ENCODE peak calls at places on chromosome 11, in ten cellular contexts. One of them, this sample, is unnamed.

GRCh38 chr11:120131941-120132644 is 5.8 kb downstream of the TRIM29 start:
- DNase-seq in Peyer's patch: peak
- DNase-seq in KBM-7: no peak
- DNase-seq in foreskin fibroblast: no peak
- DNase-seq in HTR-8/SVneo: no peak
- DNase-seq in stimulated activated CD8-positive, alpha-beta memory T cell treated with anti-CD3 and anti-CD28 coated beads, Interleukin-15, amount 100 ng/mL, for 4 hours: no peak
- DNase-seq in stimulated activated CD4-positive, alpha-beta T cell treated with anti-CD3 and anti-CD28 coated beads, TNF-alpha, amount 100 ng/mL, for 4 hours: no peak
- DNase-seq in AG08395: no peak
- DNase-seq in MV-4-11: no peak
- DNase-seq in brain microvascular endothelial cell: no peak
- DNase-seq in this sample: no peak

GRCh38 chr11:8309862-8310261 is 46.2 kb upstream of the LMO1 start:
- DNase-seq in Peyer's patch: no peak
- DNase-seq in stimulated activated CD8-positive, alpha-beta memory T cell treated with anti-CD3 and anti-CD28 coated beads, Interleukin-15, amount 100 ng/mL, for 4 hours: no peak
- DNase-seq in AG08395: no peak
- DNase-seq in foreskin fibroblast: no peak
- DNase-seq in stimulated activated CD4-positive, alpha-beta T cell treated with anti-CD3 and anti-CD28 coated beads, TNF-alpha, amount 100 ng/mL, for 4 hours: no peak
- DNase-seq in HTR-8/SVneo: no peak
- DNase-seq in brain microvascular endothelial cell: no peak
- DNase-seq in MV-4-11: no peak
- DNase-seq in KBM-7: no peak
- DNase-seq in this sample: no peak

GRCh38 chr11:86222081-86222480 is 22.5 kb upstream of the EED start:
- DNase-seq in KBM-7: no peak
- DNase-seq in HTR-8/SVneo: no peak
- DNase-seq in stimulated activated CD8-positive, alpha-beta memory T cell treated with anti-CD3 and anti-CD28 coated beads, Interleukin-15, amount 100 ng/mL, for 4 hours: no peak
- DNase-seq in stimulated activated CD4-positive, alpha-beta T cell treated with anti-CD3 and anti-CD28 coated beads, TNF-alpha, amount 100 ng/mL, for 4 hours: no peak
- DNase-seq in Peyer's patch: no peak
- DNase-seq in brain microvascular endothelial cell: no peak
- DNase-seq in AG08395: no peak
- DNase-seq in foreskin fibroblast: no peak
- DNase-seq in MV-4-11: no peak
- DNase-seq in this sample: no peak

GRCh38 chr11:94457118-94458029 is 36.3 kb downstream of the MRE11 start:
- DNase-seq in AG08395: no peak
- DNase-seq in stimulated activated CD4-positive, alpha-beta T cell treated with anti-CD3 and anti-CD28 coated beads, TNF-alpha, amount 100 ng/mL, for 4 hours: no peak
- DNase-seq in stimulated activated CD8-positive, alpha-beta memory T cell treated with anti-CD3 and anti-CD28 coated beads, Interleukin-15, amount 100 ng/mL, for 4 hours: no peak
- DNase-seq in HTR-8/SVneo: no peak
- DNase-seq in Peyer's patch: no peak
- DNase-seq in brain microvascular endothelial cell: peak
- DNase-seq in foreskin fibroblast: no peak
- DNase-seq in KBM-7: no peak
- DNase-seq in MV-4-11: peak
- DNase-seq in this sample: no peak

GRCh38 chr11:121841487-121842167 is 274.4 kb downstream of the BLID start:
- DNase-seq in HTR-8/SVneo: peak
- DNase-seq in AG08395: peak
- DNase-seq in stimulated activated CD4-positive, alpha-beta T cell treated with anti-CD3 and anti-CD28 coated beads, TNF-alpha, amount 100 ng/mL, for 4 hours: no peak
- DNase-seq in foreskin fibroblast: peak
- DNase-seq in stimulated activated CD8-positive, alpha-beta memory T cell treated with anti-CD3 and anti-CD28 coated beads, Interleukin-15, amount 100 ng/mL, for 4 hours: no peak
- DNase-seq in KBM-7: no peak
- DNase-seq in Peyer's patch: no peak
- DNase-seq in brain microvascular endothelial cell: peak
- DNase-seq in MV-4-11: no peak
- DNase-seq in this sample: peak

GRCh38 chr11:46112961-46113617 is 8.2 kb downstream of the PHF21A start:
- DNase-seq in HTR-8/SVneo: peak
- DNase-seq in KBM-7: peak
- DNase-seq in MV-4-11: peak
- DNase-seq in brain microvascular endothelial cell: peak
- DNase-seq in AG08395: peak
- DNase-seq in stimulated activated CD8-positive, alpha-beta memory T cell treated with anti-CD3 and anti-CD28 coated beads, Interleukin-15, amount 100 ng/mL, for 4 hours: no peak
- DNase-seq in foreskin fibroblast: peak
- DNase-seq in Peyer's patch: no peak
- DNase-seq in stimulated activated CD4-positive, alpha-beta T cell treated with anti-CD3 and anti-CD28 coated beads, TNF-alpha, amount 100 ng/mL, for 4 hours: peak
- DNase-seq in this sample: peak

GRCh38 chr11:121723261-121723741 is 270.5 kb upstream of the SORL1-AS1 start:
- DNase-seq in Peyer's patch: no peak
- DNase-seq in stimulated activated CD8-positive, alpha-beta memory T cell treated with anti-CD3 and anti-CD28 coated beads, Interleukin-15, amount 100 ng/mL, for 4 hours: no peak
- DNase-seq in brain microvascular endothelial cell: peak
- DNase-seq in HTR-8/SVneo: no peak
- DNase-seq in KBM-7: no peak
- DNase-seq in stimulated activated CD4-positive, alpha-beta T cell treated with anti-CD3 and anti-CD28 coated beads, TNF-alpha, amount 100 ng/mL, for 4 hours: no peak
- DNase-seq in MV-4-11: no peak
- DNase-seq in foreskin fibroblast: peak
- DNase-seq in AG08395: no peak
- DNase-seq in this sample: no peak

GRCh38 chr11:117887431-117888139 is 11.1 kb upstream of the FXYD6 start:
- DNase-seq in KBM-7: no peak
- DNase-seq in stimulated activated CD4-positive, alpha-beta T cell treated with anti-CD3 and anti-CD28 coated beads, TNF-alpha, amount 100 ng/mL, for 4 hours: no peak
- DNase-seq in Peyer's patch: peak
- DNase-seq in stimulated activated CD8-positive, alpha-beta memory T cell treated with anti-CD3 and anti-CD28 coated beads, Interleukin-15, amount 100 ng/mL, for 4 hours: no peak
- DNase-seq in brain microvascular endothelial cell: no peak
- DNase-seq in foreskin fibroblast: no peak
- DNase-seq in HTR-8/SVneo: no peak
- DNase-seq in AG08395: no peak
- DNase-seq in MV-4-11: no peak
- DNase-seq in this sample: no peak

GRCh38 chr11:70282012-70282411 is 11.5 kb downstream of the PPFIA1 start:
- DNase-seq in foreskin fibroblast: no peak
- DNase-seq in KBM-7: no peak
- DNase-seq in Peyer's patch: peak
- DNase-seq in AG08395: no peak
- DNase-seq in MV-4-11: no peak
- DNase-seq in stimulated activated CD8-positive, alpha-beta memory T cell treated with anti-CD3 and anti-CD28 coated beads, Interleukin-15, amount 100 ng/mL, for 4 hours: no peak
- DNase-seq in stimulated activated CD4-positive, alpha-beta T cell treated with anti-CD3 and anti-CD28 coated beads, TNF-alpha, amount 100 ng/mL, for 4 hours: no peak
- DNase-seq in HTR-8/SVneo: no peak
- DNase-seq in brain microvascular endothelial cell: no peak
- DNase-seq in this sample: no peak

GRCh38 chr11:128022761-128023160 is 564.6 kb downstream of the ETS1 start:
- DNase-seq in AG08395: no peak
- DNase-seq in MV-4-11: no peak
- DNase-seq in Peyer's patch: no peak
- DNase-seq in stimulated activated CD8-positive, alpha-beta memory T cell treated with anti-CD3 and anti-CD28 coated beads, Interleukin-15, amount 100 ng/mL, for 4 hours: no peak
- DNase-seq in KBM-7: no peak
- DNase-seq in brain microvascular endothelial cell: no peak
- DNase-seq in HTR-8/SVneo: no peak
- DNase-seq in foreskin fibroblast: no peak
- DNase-seq in stimulated activated CD4-positive, alpha-beta T cell treated with anti-CD3 and anti-CD28 coated beads, TNF-alpha, amount 100 ng/mL, for 4 hours: no peak
- DNase-seq in this sample: no peak

GRCh38 chr11:117949062-117949461 is 19.9 kb upstream of the TMPRSS13 start:
- DNase-seq in MV-4-11: no peak
- DNase-seq in KBM-7: no peak
- DNase-seq in Peyer's patch: no peak
- DNase-seq in stimulated activated CD4-positive, alpha-beta T cell treated with anti-CD3 and anti-CD28 coated beads, TNF-alpha, amount 100 ng/mL, for 4 hours: no peak
- DNase-seq in foreskin fibroblast: no peak
- DNase-seq in HTR-8/SVneo: no peak
- DNase-seq in stimulated activated CD8-positive, alpha-beta memory T cell treated with anti-CD3 and anti-CD28 coated beads, Interleukin-15, amount 100 ng/mL, for 4 hours: no peak
- DNase-seq in AG08395: no peak
- DNase-seq in brain microvascular endothelial cell: no peak
- DNase-seq in this sample: no peak

GRCh38 chr11:81573367-81573766 is 1160.3 kb downstream of the FAM181B start:
- DNase-seq in stimulated activated CD8-positive, alpha-beta memory T cell treated with anti-CD3 and anti-CD28 coated beads, Interleukin-15, amount 100 ng/mL, for 4 hours: no peak
- DNase-seq in foreskin fibroblast: no peak
- DNase-seq in stimulated activated CD4-positive, alpha-beta T cell treated with anti-CD3 and anti-CD28 coated beads, TNF-alpha, amount 100 ng/mL, for 4 hours: no peak
- DNase-seq in MV-4-11: no peak
- DNase-seq in KBM-7: no peak
- DNase-seq in Peyer's patch: no peak
- DNase-seq in AG08395: no peak
- DNase-seq in brain microvascular endothelial cell: no peak
- DNase-seq in HTR-8/SVneo: no peak
- DNase-seq in this sample: no peak

GRCh38 chr11:25065711-25066110 is 568.9 kb downstream of the LUZP2 start:
- DNase-seq in Peyer's patch: no peak
- DNase-seq in HTR-8/SVneo: no peak
- DNase-seq in AG08395: no peak
- DNase-seq in KBM-7: no peak
- DNase-seq in MV-4-11: no peak
- DNase-seq in foreskin fibroblast: no peak
- DNase-seq in stimulated activated CD8-positive, alpha-beta memory T cell treated with anti-CD3 and anti-CD28 coated beads, Interleukin-15, amount 100 ng/mL, for 4 hours: no peak
- DNase-seq in stimulated activated CD4-positive, alpha-beta T cell treated with anti-CD3 and anti-CD28 coated beads, TNF-alpha, amount 100 ng/mL, for 4 hours: no peak
- DNase-seq in brain microvascular endothelial cell: no peak
- DNase-seq in this sample: no peak

GRCh38 chr11:776459-777287 is 614 bp downstream of the GATD1 start:
- DNase-seq in Peyer's patch: no peak
- DNase-seq in MV-4-11: peak
- DNase-seq in stimulated activated CD8-positive, alpha-beta memory T cell treated with anti-CD3 and anti-CD28 coated beads, Interleukin-15, amount 100 ng/mL, for 4 hours: no peak
- DNase-seq in stimulated activated CD4-positive, alpha-beta T cell treated with anti-CD3 and anti-CD28 coated beads, TNF-alpha, amount 100 ng/mL, for 4 hours: no peak
- DNase-seq in KBM-7: peak
- DNase-seq in foreskin fibroblast: peak
- DNase-seq in HTR-8/SVneo: no peak
- DNase-seq in brain microvascular endothelial cell: no peak
- DNase-seq in AG08395: peak
- DNase-seq in this sample: no peak

GRCh38 chr11:67641302-67642147 is 2.0 kb upstream of the TBX10 start:
- DNase-seq in AG08395: no peak
- DNase-seq in HTR-8/SVneo: no peak
- DNase-seq in stimulated activated CD4-positive, alpha-beta T cell treated with anti-CD3 and anti-CD28 coated beads, TNF-alpha, amount 100 ng/mL, for 4 hours: no peak
- DNase-seq in KBM-7: no peak
- DNase-seq in stimulated activated CD8-positive, alpha-beta memory T cell treated with anti-CD3 and anti-CD28 coated beads, Interleukin-15, amount 100 ng/mL, for 4 hours: no peak
- DNase-seq in Peyer's patch: no peak
- DNase-seq in MV-4-11: no peak
- DNase-seq in brain microvascular endothelial cell: no peak
- DNase-seq in foreskin fibroblast: no peak
- DNase-seq in this sample: no peak

GRCh38 chr11:76777325-76777724 is 5.8 kb upstream of the TSKU start:
- DNase-seq in brain microvascular endothelial cell: no peak
- DNase-seq in KBM-7: no peak
- DNase-seq in MV-4-11: no peak
- DNase-seq in AG08395: no peak
- DNase-seq in HTR-8/SVneo: no peak
- DNase-seq in foreskin fibroblast: no peak
- DNase-seq in stimulated activated CD8-positive, alpha-beta memory T cell treated with anti-CD3 and anti-CD28 coated beads, Interleukin-15, amount 100 ng/mL, for 4 hours: no peak
- DNase-seq in stimulated activated CD4-positive, alpha-beta T cell treated with anti-CD3 and anti-CD28 coated beads, TNF-alpha, amount 100 ng/mL, for 4 hours: no peak
- DNase-seq in Peyer's patch: no peak
- DNase-seq in this sample: no peak

GRCh38 chr11:93099811-93100210 is 98.0 kb downstream of the SLC36A4 start:
- DNase-seq in stimulated activated CD4-positive, alpha-beta T cell treated with anti-CD3 and anti-CD28 coated beads, TNF-alpha, amount 100 ng/mL, for 4 hours: no peak
- DNase-seq in KBM-7: no peak
- DNase-seq in AG08395: peak
- DNase-seq in MV-4-11: no peak
- DNase-seq in stimulated activated CD8-positive, alpha-beta memory T cell treated with anti-CD3 and anti-CD28 coated beads, Interleukin-15, amount 100 ng/mL, for 4 hours: no peak
- DNase-seq in Peyer's patch: no peak
- DNase-seq in HTR-8/SVneo: no peak
- DNase-seq in brain microvascular endothelial cell: peak
- DNase-seq in foreskin fibroblast: peak
- DNase-seq in this sample: no peak

GRCh38 chr11:119056397-119056999 is 507 bp downstream of the HYOU1 start:
- DNase-seq in KBM-7: no peak
- DNase-seq in stimulated activated CD8-positive, alpha-beta memory T cell treated with anti-CD3 and anti-CD28 coated beads, Interleukin-15, amount 100 ng/mL, for 4 hours: peak
- DNase-seq in HTR-8/SVneo: peak
- DNase-seq in MV-4-11: no peak
- DNase-seq in stimulated activated CD4-positive, alpha-beta T cell treated with anti-CD3 and anti-CD28 coated beads, TNF-alpha, amount 100 ng/mL, for 4 hours: peak
- DNase-seq in Peyer's patch: peak
- DNase-seq in AG08395: peak
- DNase-seq in foreskin fibroblast: peak
- DNase-seq in brain microvascular endothelial cell: no peak
- DNase-seq in this sample: no peak

GRCh38 chr11:45385844-45386243 is 99.7 kb upstream of the SYT13 start:
- DNase-seq in MV-4-11: no peak
- DNase-seq in HTR-8/SVneo: no peak
- DNase-seq in KBM-7: no peak
- DNase-seq in AG08395: no peak
- DNase-seq in Peyer's patch: no peak
- DNase-seq in stimulated activated CD4-positive, alpha-beta T cell treated with anti-CD3 and anti-CD28 coated beads, TNF-alpha, amount 100 ng/mL, for 4 hours: no peak
- DNase-seq in brain microvascular endothelial cell: no peak
- DNase-seq in stimulated activated CD8-positive, alpha-beta memory T cell treated with anti-CD3 and anti-CD28 coated beads, Interleukin-15, amount 100 ng/mL, for 4 hours: no peak
- DNase-seq in foreskin fibroblast: no peak
- DNase-seq in this sample: no peak

GRCh38 chr11:111718436-111719325 is 47.5 kb downstream of the PPP2R1B start:
- DNase-seq in KBM-7: no peak
- DNase-seq in foreskin fibroblast: peak
- DNase-seq in HTR-8/SVneo: peak
- DNase-seq in brain microvascular endothelial cell: peak
- DNase-seq in AG08395: no peak
- DNase-seq in Peyer's patch: no peak
- DNase-seq in stimulated activated CD8-positive, alpha-beta memory T cell treated with anti-CD3 and anti-CD28 coated beads, Interleukin-15, amount 100 ng/mL, for 4 hours: no peak
- DNase-seq in stimulated activated CD4-positive, alpha-beta T cell treated with anti-CD3 and anti-CD28 coated beads, TNF-alpha, amount 100 ng/mL, for 4 hours: no peak
- DNase-seq in MV-4-11: no peak
- DNase-seq in this sample: peak

GRCh38 chr11:126132319-126132718 is 69.7 kb upstream of the CDON start:
- DNase-seq in stimulated activated CD8-positive, alpha-beta memory T cell treated with anti-CD3 and anti-CD28 coated beads, Interleukin-15, amount 100 ng/mL, for 4 hours: no peak
- DNase-seq in Peyer's patch: no peak
- DNase-seq in KBM-7: no peak
- DNase-seq in brain microvascular endothelial cell: no peak
- DNase-seq in HTR-8/SVneo: peak
- DNase-seq in MV-4-11: no peak
- DNase-seq in foreskin fibroblast: no peak
- DNase-seq in stimulated activated CD4-positive, alpha-beta T cell treated with anti-CD3 and anti-CD28 coated beads, TNF-alpha, amount 100 ng/mL, for 4 hours: no peak
- DNase-seq in AG08395: no peak
- DNase-seq in this sample: no peak

This sample was measured in fibroblast of gingiva.